ENCODE peak calls at places on chromosomes 11 and 22, in five cellular contexts. One of them, this sample, is unnamed.

GRCh38 chr11:96132437-96132836 is 208.5 kb upstream of the MTMR2 start:
- DNase-seq in NCI-H1092: no peak
- DNase-seq in GM12865: no peak
- DNase-seq in foreskin keratinocyte: no peak
- DNase-seq in AG10803: no peak
- DNase-seq in this sample: no peak

GRCh38 chr22:31613286-31613903 is 48.6 kb downstream of the PISD start:
- DNase-seq in GM12865: no peak
- DNase-seq in NCI-H1092: no peak
- DNase-seq in foreskin keratinocyte: no peak
- DNase-seq in AG10803: no peak
- DNase-seq in this sample: no peak

GRCh38 chr11:85809881-85810280 is 1.1 kb downstream of the SYTL2 start:
- DNase-seq in foreskin keratinocyte: no peak
- DNase-seq in GM12865: no peak
- DNase-seq in NCI-H1092: no peak
- DNase-seq in AG10803: no peak
- DNase-seq in this sample: peak; percentile 30

GRCh38 chr22:46070722-46071450 is 79.4 kb upstream of the PPARA start:
- DNase-seq in NCI-H1092: no peak
- DNase-seq in foreskin keratinocyte: no peak
- DNase-seq in AG10803: peak; percentile 72
- DNase-seq in GM12865: peak; percentile 78
- DNase-seq in this sample: peak; percentile 48

GRCh38 chr22:46079093-46079860 is 71.0 kb upstream of the PPARA start:
- DNase-seq in NCI-H1092: no peak
- DNase-seq in AG10803: no peak
- DNase-seq in foreskin keratinocyte: no peak
- DNase-seq in GM12865: no peak
- DNase-seq in this sample: no peak

GRCh38 chr11:95498731-95499396 is 267.9 kb upstream of the SESN3 start:
- DNase-seq in GM12865: no peak
- DNase-seq in NCI-H1092: no peak
- DNase-seq in foreskin keratinocyte: no peak
- DNase-seq in AG10803: no peak
- DNase-seq in this sample: no peak

GRCh38 chr11:117484159-117484558 is 156.5 kb downstream of the CEP164 start:
- DNase-seq in NCI-H1092: no peak
- DNase-seq in foreskin keratinocyte: no peak
- DNase-seq in AG10803: no peak
- DNase-seq in GM12865: no peak
- DNase-seq in this sample: no peak

GRCh38 chr11:114166897-114167323 is 107.4 kb downstream of the ZBTB16 start:
- DNase-seq in foreskin keratinocyte: peak; percentile 54
- DNase-seq in NCI-H1092: peak; percentile 42
- DNase-seq in GM12865: no peak
- DNase-seq in AG10803: peak; percentile 91
- DNase-seq in this sample: no peak

GRCh38 chr11:78030429-78031325 is 7.6 kb upstream of the KCTD14 start:
- DNase-seq in AG10803: peak; percentile 41
- DNase-seq in GM12865: no peak
- DNase-seq in NCI-H1092: peak; percentile 100
- DNase-seq in foreskin keratinocyte: no peak
- DNase-seq in this sample: no peak

GRCh38 chr11:36376888-36377758 is 81.0 kb downstream of the PRR5L start:
- DNase-seq in GM12865: no peak
- DNase-seq in foreskin keratinocyte: no peak
- DNase-seq in NCI-H1092: no peak
- DNase-seq in AG10803: peak; percentile 45
- DNase-seq in this sample: peak; percentile 50

GRCh38 chr11:124748481-124749338 is 3.3 kb downstream of the VSIG2 start:
- DNase-seq in AG10803: no peak
- DNase-seq in GM12865: no peak
- DNase-seq in NCI-H1092: no peak
- DNase-seq in foreskin keratinocyte: no peak
- DNase-seq in this sample: no peak

GRCh38 chr22:29245626-29246385 is 22.0 kb downstream of the RHBDD3 start:
- DNase-seq in foreskin keratinocyte: no peak
- DNase-seq in AG10803: peak; percentile 61
- DNase-seq in NCI-H1092: peak; percentile 49
- DNase-seq in GM12865: peak; percentile 79
- DNase-seq in this sample: peak; percentile 73

GRCh38 chr22:39917091-39917703 is 16.3 kb downstream of the GRAP2 start:
- DNase-seq in NCI-H1092: peak; percentile 28
- DNase-seq in GM12865: no peak
- DNase-seq in foreskin keratinocyte: no peak
- DNase-seq in AG10803: no peak
- DNase-seq in this sample: no peak

GRCh38 chr11:66906077-66906929 is 49.4 kb downstream of the LRFN4 start:
- DNase-seq in foreskin keratinocyte: peak; percentile 84
- DNase-seq in GM12865: no peak
- DNase-seq in AG10803: peak; percentile 24
- DNase-seq in NCI-H1092: peak; percentile 24
- DNase-seq in this sample: no peak

GRCh38 chr11:72744474-72744873 is 7.7 kb downstream of the ARAP1 start:
- DNase-seq in GM12865: no peak
- DNase-seq in NCI-H1092: no peak
- DNase-seq in foreskin keratinocyte: no peak
- DNase-seq in AG10803: no peak
- DNase-seq in this sample: no peak

GRCh38 chr11:48107188-48107704 is 109.4 kb upstream of the OR4B1 start:
- DNase-seq in GM12865: peak; percentile 82
- DNase-seq in AG10803: peak; percentile 65
- DNase-seq in NCI-H1092: no peak
- DNase-seq in foreskin keratinocyte: no peak
- DNase-seq in this sample: no peak

GRCh38 chr11:118437046-118437735 is 899 bp downstream of the KMT2A start:
- DNase-seq in foreskin keratinocyte: peak; percentile 33
- DNase-seq in NCI-H1092: peak; percentile 21
- DNase-seq in GM12865: peak; percentile 38
- DNase-seq in AG10803: peak; percentile 34
- DNase-seq in this sample: peak; percentile 57

GRCh38 chr11:33347490-33348125 is 90.4 kb downstream of the HIPK3 start:
- DNase-seq in NCI-H1092: no peak
- DNase-seq in GM12865: peak; percentile 61
- DNase-seq in foreskin keratinocyte: no peak
- DNase-seq in AG10803: no peak
- DNase-seq in this sample: no peak

GRCh38 chr11:69218946-69219720 is 63.4 kb downstream of the SMIM38 start:
- DNase-seq in NCI-H1092: no peak
- DNase-seq in GM12865: no peak
- DNase-seq in AG10803: no peak
- DNase-seq in foreskin keratinocyte: no peak
- DNase-seq in this sample: no peak

GRCh38 chr11:6323291-6323905 is 3.1 kb upstream of the CAVIN3 start:
- DNase-seq in foreskin keratinocyte: no peak
- DNase-seq in AG10803: no peak
- DNase-seq in GM12865: no peak
- DNase-seq in NCI-H1092: no peak
- DNase-seq in this sample: no peak

GRCh38 chr22:30287626-30288413 is 1.5 kb downstream of the CASTOR1 start:
- DNase-seq in GM12865: peak; percentile 91
- DNase-seq in foreskin keratinocyte: no peak
- DNase-seq in AG10803: peak; percentile 93
- DNase-seq in NCI-H1092: peak; percentile 64
- DNase-seq in this sample: peak; percentile 87

GRCh38 chr11:65551572-65552398 is 6.4 kb downstream of the LTBP3 start:
- DNase-seq in foreskin keratinocyte: no peak
- DNase-seq in AG10803: no peak
- DNase-seq in NCI-H1092: peak; percentile 83
- DNase-seq in GM12865: peak; percentile 84
- DNase-seq in this sample: peak; percentile 57

GRCh38 chr22:41234815-41235687 is 5.7 kb downstream of the CHADL start:
- DNase-seq in AG10803: no peak
- DNase-seq in GM12865: no peak
- DNase-seq in NCI-H1092: no peak
- DNase-seq in foreskin keratinocyte: no peak
- DNase-seq in this sample: no peak

GRCh38 chr11:114082415-114082748 is 22.9 kb downstream of the ZBTB16 start:
- DNase-seq in NCI-H1092: no peak
- DNase-seq in GM12865: no peak
- DNase-seq in foreskin keratinocyte: no peak
- DNase-seq in AG10803: no peak
- DNase-seq in this sample: no peak

GRCh38 chr11:104570088-104570701 is 328.1 kb downstream of the CASP12 start:
- DNase-seq in GM12865: no peak
- DNase-seq in foreskin keratinocyte: peak; percentile 62
- DNase-seq in AG10803: no peak
- DNase-seq in NCI-H1092: no peak
- DNase-seq in this sample: no peak

GRCh38 chr11:35511666-35512065 is 13.8 kb downstream of the PAMR1 start:
- DNase-seq in foreskin keratinocyte: no peak
- DNase-seq in NCI-H1092: no peak
- DNase-seq in GM12865: no peak
- DNase-seq in AG10803: peak; percentile 91
- DNase-seq in this sample: no peak

GRCh38 chr11:3157381-3158130 is 7.6 kb downstream of the OSBPL5 start:
- DNase-seq in NCI-H1092: no peak
- DNase-seq in foreskin keratinocyte: no peak
- DNase-seq in GM12865: no peak
- DNase-seq in AG10803: peak; percentile 25
- DNase-seq in this sample: peak; percentile 52

GRCh38 chr22:49983148-49984042 is 22.8 kb downstream of the PIM3 start:
- DNase-seq in foreskin keratinocyte: no peak
- DNase-seq in NCI-H1092: no peak
- DNase-seq in GM12865: no peak
- DNase-seq in AG10803: no peak
- DNase-seq in this sample: peak; percentile 39

GRCh38 chr11:61968758-61969390 is 1.4 kb upstream of the FTH1 start:
- DNase-seq in AG10803: no peak
- DNase-seq in foreskin keratinocyte: no peak
- DNase-seq in NCI-H1092: no peak
- DNase-seq in GM12865: no peak
- DNase-seq in this sample: peak; percentile 6

GRCh38 chr22:49582171-49582570 is 245.5 kb downstream of the BRD1 start:
- DNase-seq in AG10803: no peak
- DNase-seq in NCI-H1092: no peak
- DNase-seq in foreskin keratinocyte: no peak
- DNase-seq in GM12865: no peak
- DNase-seq in this sample: no peak

GRCh38 chr11:102225689-102226562 is 91.4 kb upstream of the BIRC3 start:
- DNase-seq in foreskin keratinocyte: peak; percentile 87
- DNase-seq in AG10803: peak; percentile 91
- DNase-seq in GM12865: no peak
- DNase-seq in NCI-H1092: no peak
- DNase-seq in this sample: no peak

GRCh38 chr11:12242071-12242672 is 131.8 kb downstream of the MICAL2 start:
- DNase-seq in GM12865: no peak
- DNase-seq in AG10803: no peak
- DNase-seq in foreskin keratinocyte: no peak
- DNase-seq in NCI-H1092: no peak
- DNase-seq in this sample: peak; percentile 29

GRCh38 chr22:41834005-41834975 is 1.4 kb downstream of the SREBF2 start:
- DNase-seq in AG10803: no peak
- DNase-seq in foreskin keratinocyte: no peak
- DNase-seq in NCI-H1092: no peak
- DNase-seq in GM12865: peak; percentile 33
- DNase-seq in this sample: no peak

GRCh38 chr11:28849053-28849452 is 740.9 kb downstream of the METTL15 start:
- DNase-seq in AG10803: no peak
- DNase-seq in NCI-H1092: no peak
- DNase-seq in foreskin keratinocyte: no peak
- DNase-seq in GM12865: no peak
- DNase-seq in this sample: no peak

GRCh38 chr11:15901790-15902189 is 454.6 kb downstream of the SOX6 start:
- DNase-seq in AG10803: no peak
- DNase-seq in NCI-H1092: no peak
- DNase-seq in foreskin keratinocyte: no peak
- DNase-seq in GM12865: no peak
- DNase-seq in this sample: no peak

GRCh38 chr22:49155809-49156580 is 671.7 kb downstream of the BRD1 start:
- DNase-seq in AG10803: no peak
- DNase-seq in NCI-H1092: no peak
- DNase-seq in foreskin keratinocyte: no peak
- DNase-seq in GM12865: no peak
- DNase-seq in this sample: no peak

GRCh38 chr11:63551889-63552266 is 11.3 kb downstream of the PLAAT2 start:
- DNase-seq in foreskin keratinocyte: no peak
- DNase-seq in NCI-H1092: no peak
- DNase-seq in GM12865: no peak
- DNase-seq in AG10803: no peak
- DNase-seq in this sample: peak; percentile 54

GRCh38 chr11:69232821-69233760 is 60.9 kb upstream of the MYEOV start:
- DNase-seq in NCI-H1092: no peak
- DNase-seq in foreskin keratinocyte: no peak
- DNase-seq in GM12865: no peak
- DNase-seq in AG10803: no peak
- DNase-seq in this sample: no peak

GRCh38 chr11:44300881-44301855 is 8.8 kb downstream of the ALX4 start:
- DNase-seq in AG10803: peak; percentile 49
- DNase-seq in GM12865: no peak
- DNase-seq in NCI-H1092: no peak
- DNase-seq in foreskin keratinocyte: no peak
- DNase-seq in this sample: no peak

This sample was measured in stimulated activated naive CD8-positive, alpha-beta T cell treated with anti-CD3 and anti-CD28 coated beads, Interleukin-15, amount 100 ng/mL, for 72 hours.